ENCODE peak calls at places on chromosome 15, in seven cellular contexts. C, T, B, K, F, L and Z are unnamed samples.
A peak's percentile ranks its signal among the peaks of the same experiment; 100 is the strongest.

GRCh38 chr15:45640610-45641009 is 5.8 kb downstream of the SQOR start:
- DNase-seq in K (peak; percentile 66), B (no peak), C (peak; percentile 92), F (no peak), T (no peak), L (no peak), Z (no peak)

GRCh38 chr15:39598186-39598850 is 17.4 kb downstream of the THBS1 start:
- DNase-seq in C (no peak), F (no peak), T (no peak), K (no peak), L (no peak), B (no peak), Z (no peak)

GRCh38 chr15:61049003-61049402 is 180.1 kb downstream of the RORA start:
- DNase-seq in L (no peak), B (no peak), T (no peak), F (no peak), C (no peak), K (no peak), Z (no peak)

GRCh38 chr15:81211376-81211775 is 14.7 kb downstream of the IL16 start:
- DNase-seq in T (no peak), F (peak; percentile 29), K (no peak), L (no peak), B (no peak), C (no peak), Z (no peak)

GRCh38 chr15:43518073-43518761 is 809 bp downstream of the MAP1A start:
- DNase-seq in K (peak; percentile 53), F (no peak), B (no peak), L (no peak), T (no peak), C (no peak), Z (peak; percentile 58)

GRCh38 chr15:48647963-48648362 is 2.5 kb upstream of the FBN1 start:
- DNase-seq in C (no peak), T (no peak), B (no peak), F (no peak), K (no peak), L (no peak), Z (no peak)

GRCh38 chr15:70604671-70605070 is 158.7 kb downstream of the UACA start:
- DNase-seq in K (peak; percentile 44), L (no peak), T (no peak), F (no peak), B (no peak), C (no peak), Z (no peak)

GRCh38 chr15:91678003-91678402 is 175.5 kb upstream of the SLCO3A1 start:
- DNase-seq in F (no peak), T (no peak), K (no peak), B (no peak), L (no peak), C (no peak), Z (no peak)

GRCh38 chr15:31023841-31024240 is 32.4 kb upstream of the MTMR10 start:
- DNase-seq in C (no peak), L (no peak), K (no peak), F (no peak), T (no peak), B (no peak), Z (no peak)

GRCh38 chr15:70376929-70377691 is 279.4 kb upstream of the TLE3 start:
- DNase-seq in B (peak; percentile 35), L (peak; percentile 81), F (peak; percentile 78), T (peak; percentile 83), K (peak; percentile 51), C (peak; percentile 16), Z (peak; percentile 72)

GRCh38 chr15:68494573-68495105 is 62.7 kb upstream of the ITGA11 start:
- DNase-seq in C (no peak), K (no peak), B (no peak), F (no peak), L (no peak), T (no peak), Z (no peak)

GRCh38 chr15:52103217-52104207 is 9.1 kb downstream of the BCL2L10 start:
- DNase-seq in C (peak; percentile 86), B (peak; percentile 43), K (peak; percentile 76), L (no peak), T (peak; percentile 91), F (peak; percentile 47), Z (no peak)

GRCh38 chr15:80999623-81000036 is 1.1 kb upstream of the TLNRD1 start:
- DNase-seq in B (no peak), F (no peak), L (no peak), C (no peak), K (no peak), T (no peak), Z (no peak)

GRCh38 chr15:90818251-90819210 is 49.9 kb upstream of the FURIN start:
- DNase-seq in T (peak; percentile 74), C (no peak), L (no peak), B (no peak), K (no peak), F (no peak), Z (peak; percentile 64)

GRCh38 chr15:60265057-60265456 is 132.7 kb downstream of the ANXA2 start:
- DNase-seq in F (no peak), L (no peak), B (no peak), K (no peak), T (no peak), C (no peak), Z (no peak)

GRCh38 chr15:66657062-66658020 is 44.7 kb upstream of the SMAD6 start:
- DNase-seq in C (no peak), F (no peak), K (peak; percentile 59), B (no peak), T (no peak), L (no peak), Z (no peak)

GRCh38 chr15:45863881-45864580 is 229.2 kb downstream of the SQOR start:
- DNase-seq in F (no peak), B (no peak), L (no peak), C (no peak), K (peak; percentile 51), T (no peak), Z (no peak)

GRCh38 chr15:45702041-45702440 is 67.2 kb downstream of the SQOR start:
- DNase-seq in C (no peak), K (no peak), B (no peak), T (no peak), F (no peak), L (no peak), Z (no peak)

GRCh38 chr15:24957691-24958090 is 2.9 kb downstream of the SNRPN start:
- DNase-seq in B (no peak), K (no peak), C (no peak), L (no peak), T (no peak), F (no peak), Z (no peak)
- H3K4me3 ChIP-seq in B (no peak overlapping the region), K (peak overlapping the region; percentile 66), C (no peak overlapping the region), L (peak overlapping the region; percentile 75), T (no peak overlapping the region), F (no peak overlapping the region), Z (no peak overlapping the region)

DNA sequence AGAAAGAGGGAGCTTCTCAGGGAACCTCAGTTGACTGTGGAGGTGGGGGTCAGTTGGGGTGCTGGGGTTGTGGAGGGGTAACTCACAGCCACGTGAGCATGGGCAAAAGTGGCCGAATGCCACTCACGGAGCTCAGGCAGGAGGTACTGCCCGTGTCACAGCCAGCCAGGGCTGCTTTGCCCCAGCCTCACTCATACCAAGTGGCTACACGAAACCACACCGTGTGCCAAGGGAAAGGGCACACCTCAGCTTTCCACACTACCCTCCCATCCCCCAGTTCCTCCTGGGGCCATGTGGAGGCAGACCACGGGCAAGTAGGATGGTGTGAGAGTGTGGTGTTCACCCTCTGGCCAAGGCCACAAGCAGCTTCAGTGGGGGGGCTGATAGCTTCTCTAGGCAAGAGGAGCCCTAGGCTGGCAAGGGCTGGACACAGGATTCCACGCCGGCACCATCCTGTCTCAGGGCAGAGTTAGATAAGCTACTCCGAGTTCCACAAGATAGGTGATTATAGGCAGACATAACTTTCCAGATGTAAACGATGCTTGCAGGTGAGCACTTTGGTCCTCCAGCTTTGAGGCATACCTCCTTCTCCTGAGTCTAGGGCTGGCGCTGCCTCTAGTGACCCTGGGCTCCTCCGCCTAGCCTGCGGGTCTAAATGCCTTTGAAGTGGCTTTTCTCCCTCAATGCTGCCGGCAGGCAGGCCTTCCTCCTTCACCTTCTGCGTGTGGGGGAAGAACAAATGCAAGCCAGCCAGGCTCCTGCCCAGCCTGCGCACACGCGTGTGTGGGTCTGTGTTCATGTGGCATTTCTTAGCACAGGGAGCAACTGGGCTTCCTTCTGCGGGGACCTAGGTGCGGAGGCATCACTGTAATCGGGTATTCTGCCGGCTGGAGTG is 25.0 kb downstream of the RGMA start:
- DNase-seq in C (no peak), T (no peak), F (no peak), B (no peak), K (no peak), L (peak; percentile 83), Z (no peak)
- H3K4me3 ChIP-seq in C (no peak overlapping the region), T (no peak overlapping the region), F (no peak overlapping the region), B (no peak overlapping the region), K (no peak overlapping the region), L (peak overlapping the region; percentile 27), Z (no peak overlapping the region)

GRCh38 chr15:53539878-53540277 is 219.6 kb downstream of the WDR72 start:
- DNase-seq in L (no peak), B (no peak), C (no peak), T (no peak), K (no peak), F (no peak), Z (no peak)
- H3K4me3 ChIP-seq in L (no peak overlapping the region), B (no peak overlapping the region), C (no peak overlapping the region), T (no peak overlapping the region), K (no peak overlapping the region), F (no peak overlapping the region), Z (no peak overlapping the region)

GRCh38 chr15:101148881-101149664 is 102.8 kb downstream of the CHSY1 start:
- DNase-seq in L (no peak), T (peak; percentile 35), B (no peak), F (peak; percentile 52), K (peak; percentile 47), C (no peak), Z (no peak)
- H3K4me3 ChIP-seq in L (no peak overlapping the region), T (no peak overlapping the region), B (no peak overlapping the region), F (no peak overlapping the region), K (no peak overlapping the region), C (no peak overlapping the region), Z (no peak overlapping the region)

GRCh38 chr15:89356634-89357298 is 22.1 kb upstream of the POLG start:
- DNase-seq in K (no peak), F (no peak), T (no peak), L (no peak), C (no peak), B (no peak), Z (no peak)

GRCh38 chr15:89358435-89358754 is 23.8 kb upstream of the POLG start:
- DNase-seq in C (no peak), T (no peak), F (no peak), B (no peak), K (no peak), L (no peak), Z (no peak)

GRCh38 chr15:89349212-89349558 is 14.6 kb upstream of the POLG start:
- DNase-seq in K (no peak), F (no peak), B (no peak), L (no peak), T (no peak), C (no peak), Z (no peak)

GRCh38 chr15:89353991-89354390 is 19.4 kb upstream of the POLG start:
- DNase-seq in T (no peak), L (no peak), B (no peak), F (no peak), K (no peak), C (no peak), Z (no peak)

GRCh38 chr15:89352476-89352875 is 17.9 kb upstream of the POLG start:
- DNase-seq in L (no peak), C (no peak), F (no peak), T (no peak), K (no peak), B (no peak), Z (no peak)
- H3K4me3 ChIP-seq in L (no peak overlapping the region), C (no peak overlapping the region), F (no peak overlapping the region), T (no peak overlapping the region), K (no peak overlapping the region), B (no peak overlapping the region), Z (no peak overlapping the region)